ENCODE peak calls at places on chromosomes 2 and 18, in five cellular contexts. Q, V, E, B and J are unnamed samples.

GRCh38 chr18:47619771-47620170 is 310.7 kb downstream of the SMAD2 start:
- DNase-seq in Q (no peak), V (no peak), E (no peak), B (no peak), J (no peak)

GRCh38 chr2:225737556-225737955 is 338.0 kb downstream of the NYAP2 start:
- DNase-seq in Q (no peak), V (no peak), E (no peak), B (no peak), J (no peak)

GRCh38 chr2:106161938-106162814 is 31.9 kb downstream of the UXS1 start:
- DNase-seq in Q (no peak), V (no peak), E (no peak), B (no peak), J (no peak)

GRCh38 chr2:148875387-148876051 is 492 bp downstream of the KIF5C start:
- DNase-seq in Q (no peak), V (peak), E (no peak), B (no peak), J (no peak)

GRCh38 chr2:181051861-181052522 is 71.6 kb downstream of the UBE2E3 start:
- DNase-seq in Q (no peak), V (no peak), E (no peak), B (no peak), J (no peak)

GRCh38 chr18:36622610-36623009 is 206.2 kb downstream of the TPGS2 start:
- DNase-seq in Q (no peak), V (no peak), E (no peak), B (no peak), J (no peak)

GRCh38 chr2:196479350-196479749 is 160.2 kb upstream of the CCDC150 start:
- DNase-seq in Q (no peak), V (no peak), E (no peak), B (no peak), J (no peak)

GRCh38 chr2:144548532-144549191 is 28.7 kb upstream of the ZEB2 start:
- DNase-seq in Q (no peak), V (no peak), E (no peak), B (no peak), J (no peak)

GRCh38 chr2:85734942-85735608 is 18.7 kb upstream of the ATOH8 start:
- DNase-seq in Q (no peak), V (no peak), E (no peak), B (no peak), J (no peak)

GRCh38 chr2:176650101-176650500 is 380.9 kb downstream of the MTX2 start:
- DNase-seq in Q (no peak), V (no peak), E (no peak), B (no peak), J (no peak)

GRCh38 chr2:167862787-167863186 is 384.6 kb downstream of the STK39 start:
- DNase-seq in Q (no peak), V (no peak), E (no peak), B (no peak), J (peak)

GRCh38 chr2:118865106-118865505 is 17.7 kb upstream of the EN1 start:
- DNase-seq in Q (no peak), V (no peak), E (no peak), B (no peak), J (no peak)

GRCh38 chr2:227411320-227411989 is 23.7 kb upstream of the SCYGR1 start:
- DNase-seq in Q (no peak), V (peak), E (no peak), B (no peak), J (no peak)